ENCODE peak calls at places on chromosomes 6 and 20, in seven cellular contexts. Q is fibroblast of lung, D is stomach, T is heart left ventricle, W is HCT116, H is pancreas, F is tibial artery. R is an unnamed sample.

GRCh38 chr20:346640-347316 is at the start of gene NRSN2:
- DNase-seq in F (peak; percentile 61), T (peak; percentile 74), Q (peak; percentile 75), D (peak; percentile 60), H (peak; percentile 59), W (no peak), R (peak; percentile 70)

GRCh38 chr20:5136096-5136495 is 9.3 kb downstream of the CDS2 start:
- DNase-seq in W (no peak), T (no peak), F (no peak), Q (peak; percentile 36), H (no peak), D (no peak), R (no peak)

GRCh38 chr6:133001040-133001570 is 186.7 kb downstream of the RPS12 start:
- DNase-seq in T (no peak), F (no peak), D (no peak), W (no peak), H (no peak), Q (peak; percentile 50), R (no peak)

GRCh38 chr20:50029697-50030428 is 47.1 kb downstream of the SNAI1 start:
- DNase-seq in W (no peak), T (peak; percentile 63), F (peak; percentile 78), D (peak; percentile 36), Q (peak; percentile 97), H (peak; percentile 26), R (peak; percentile 80)

GRCh38 chr6:33705268-33705885 is 6.1 kb downstream of the UQCC2 start:
- DNase-seq in F (no peak), W (no peak), H (no peak), D (no peak), Q (no peak), T (no peak), R (no peak)

GRCh38 chr6:2524090-2524489 is 226.6 kb downstream of the MYLK4 start:
- DNase-seq in T (no peak), F (no peak), W (no peak), D (no peak), H (no peak), Q (no peak), R (no peak)

GRCh38 chr6:107489636-107490567 is at the start of gene SOBP:
- DNase-seq in F (peak; percentile 53), Q (no peak), H (peak; percentile 31), W (no peak), D (peak; percentile 37), T (peak; percentile 83), R (peak; percentile 83)

GRCh38 chr6:111423960-111424846 is 58.8 kb downstream of the REV3L start:
- DNase-seq in Q (peak; percentile 62), W (no peak), H (peak; percentile 62), D (peak; percentile 64), T (peak; percentile 38), F (no peak), R (no peak)

GRCh38 chr6:154352898-154353585 is 3.6 kb downstream of the IPCEF1 start:
- DNase-seq in F (no peak), W (no peak), H (no peak), T (no peak), D (no peak), Q (no peak), R (peak; percentile 55)

GRCh38 chr6:142417331-142417750 is 115.5 kb downstream of the ADGRG6 start:
- DNase-seq in W (no peak), D (no peak), Q (peak; percentile 80), F (no peak), H (no peak), T (no peak), R (no peak)

GRCh38 chr20:13995086-13995665 is at the start of gene MACROD2:
- DNase-seq in T (peak; percentile 78), Q (peak; percentile 78), F (peak; percentile 75), W (peak; percentile 93), H (peak; percentile 99), D (peak; percentile 98), R (peak; percentile 92)

GRCh38 chr6:50185006-50185405 is 135.3 kb upstream of the DEFB112 start:
- DNase-seq in Q (no peak), F (no peak), H (no peak), T (no peak), D (no peak), W (no peak), R (no peak)

GRCh38 chr20:51661609-51662178 is 106.5 kb downstream of the ATP9A start:
- DNase-seq in T (no peak), H (no peak), F (no peak), D (no peak), Q (peak; percentile 84), W (peak; percentile 96), R (no peak)

GRCh38 chr20:16417001-16417400 is 156.2 kb downstream of the KIF16B start:
- DNase-seq in H (no peak), F (no peak), D (no peak), Q (no peak), T (no peak), W (no peak), R (no peak)

GRCh38 chr6:11952291-11952690 is 59.8 kb upstream of the HIVEP1 start:
- DNase-seq in W (no peak), Q (no peak), H (no peak), F (no peak), D (no peak), T (no peak), R (no peak)

GRCh38 chr20:33604084-33604990 is 57.8 kb upstream of the C20orf144 start:
- DNase-seq in H (no peak), Q (no peak), D (no peak), T (no peak), W (no peak), F (no peak), R (no peak)

GRCh38 chr6:84424956-84425355 is 197.5 kb upstream of the CEP162 start:
- DNase-seq in T (no peak), H (no peak), Q (no peak), F (no peak), D (no peak), W (no peak), R (no peak)
- H3K27ac ChIP-seq in T (no peak overlapping the region), H (no peak overlapping the region), Q (no peak overlapping the region), F (peak overlapping the region; percentile 70), D (no peak overlapping the region), W (no peak overlapping the region), R (no peak overlapping the region)

GRCh38 chr20:63972312-63973159 is 2.8 kb upstream of the ZNF512B start:
- DNase-seq in Q (no peak), W (no peak), D (no peak), H (peak; percentile 10), F (no peak), T (peak; percentile 58), R (no peak)
- H3K27ac ChIP-seq in Q (no peak overlapping the region), W (no peak overlapping the region), D (no peak overlapping the region), H (no peak overlapping the region), F (no peak overlapping the region), T (peak overlapping the region; percentile 54), R (no peak overlapping the region)

GRCh38 chr20:35972445-35972844 is 4.1 kb downstream of the CNBD2 start:
- DNase-seq in Q (no peak), T (no peak), H (no peak), W (no peak), F (no peak), D (no peak), R (no peak)

GRCh38 chr20:35978041-35978513 is 9.7 kb downstream of the CNBD2 start:
- DNase-seq in H (no peak), T (no peak), D (no peak), F (no peak), Q (no peak), W (no peak), R (no peak)

GRCh38 chr20:35979528-35979927 is 11.1 kb downstream of the CNBD2 start:
- DNase-seq in D (no peak), T (no peak), Q (no peak), W (no peak), H (no peak), F (no peak), R (no peak)

GRCh38 chr20:35974256-35974655 is 5.9 kb downstream of the CNBD2 start:
- DNase-seq in D (no peak), Q (no peak), F (no peak), T (no peak), W (no peak), H (no peak), R (no peak)

GRCh38 chr20:35976012-35976411 is 7.6 kb downstream of the CNBD2 start:
- DNase-seq in T (no peak), W (no peak), H (no peak), D (no peak), F (no peak), Q (no peak), R (no peak)
- H3K27ac ChIP-seq in T (no peak overlapping the region), W (no peak overlapping the region), H (no peak overlapping the region), D (no peak overlapping the region), F (no peak overlapping the region), Q (no peak overlapping the region), R (no peak overlapping the region)

GRCh38 chr20:44691424-44692423 is 23.4 kb upstream of the CCN5 start:
- DNase-seq in D (no peak), W (no peak), Q (peak; percentile 59), H (no peak), T (peak; percentile 82), F (peak; percentile 88), R (no peak)

GRCh38 chr20:44689809-44690208 is 25.4 kb upstream of the CCN5 start:
- DNase-seq in H (no peak), D (no peak), T (no peak), W (no peak), F (no peak), Q (no peak), R (no peak)

GRCh38 chr20:44693625-44694024 is 21.5 kb upstream of the CCN5 start:
- DNase-seq in D (no peak), Q (no peak), F (no peak), T (no peak), W (no peak), H (no peak), R (no peak)

GRCh38 chr20:44692932-44693476 is 22.2 kb upstream of the CCN5 start:
- DNase-seq in Q (peak; percentile 95), T (peak; percentile 69), F (peak; percentile 96), D (peak; percentile 33), W (peak; percentile 71), H (peak; percentile 34), R (no peak)

GRCh38 chr20:44690781-44691423 is 24.3 kb upstream of the CCN5 start:
- DNase-seq in D (no peak), W (no peak), T (no peak), F (peak; percentile 71), Q (no peak), H (no peak), R (no peak)
- H3K27ac ChIP-seq in D (no peak overlapping the region), W (no peak overlapping the region), T (peak overlapping the region; percentile 95), F (peak overlapping the region; percentile 83), Q (no peak overlapping the region), H (no peak overlapping the region), R (no peak overlapping the region)

GRCh38 chr6:164346631-164347030 is 932.1 kb downstream of the QKI start:
- DNase-seq in H (no peak), D (no peak), T (no peak), W (no peak), Q (no peak), F (no peak), R (no peak)
- H3K27ac ChIP-seq in H (no peak overlapping the region), D (no peak overlapping the region), T (no peak overlapping the region), W (no peak overlapping the region), Q (no peak overlapping the region), F (no peak overlapping the region), R (no peak overlapping the region)

R was measured in left lung.